ENCODE peak calls at places on chromosomes 2 and 18, in seven cellular contexts. Z, A, B, K, R, X and I are unnamed samples.

GRCh38 chr2:223226264-223226663 is 174.3 kb downstream of the KCNE4 start:
- DNase-seq in R (no peak), X (no peak), K (no peak), A (no peak), Z (no peak), B (no peak), I (no peak)

GRCh38 chr2:230643576-230644291 is 68.9 kb upstream of the CAB39 start:
- DNase-seq in X (peak; percentile 85), B (no peak), Z (peak; percentile 78), R (peak; percentile 61), A (no peak), K (no peak), I (no peak)

GRCh38 chr2:30796723-30797122 is 10.5 kb downstream of the CAPN13 start:
- DNase-seq in K (no peak), A (no peak), Z (no peak), R (no peak), B (no peak), X (no peak), I (no peak)

GRCh38 chr2:225124311-225124832 is 82.1 kb upstream of the DOCK10 start:
- DNase-seq in Z (no peak), R (no peak), X (no peak), K (no peak), A (no peak), B (no peak), I (no peak)

GRCh38 chr18:74249181-74249968 is 42.4 kb downstream of the CYB5A start:
- DNase-seq in Z (no peak), A (no peak), X (no peak), B (peak; percentile 58), K (no peak), R (no peak), I (peak; percentile 42)

GRCh38 chr2:115887209-115887776 is 1444.9 kb downstream of the DPP10 start:
- DNase-seq in K (no peak), R (no peak), A (no peak), X (no peak), Z (no peak), B (no peak), I (no peak)

GRCh38 chr2:11533278-11534077 is at the start of gene GREB1:
- DNase-seq in R (no peak), A (no peak), Z (no peak), X (no peak), K (no peak), B (no peak), I (no peak)

GRCh38 chr18:26803643-26804042 is 61.9 kb downstream of the AQP4 start:
- DNase-seq in A (no peak), Z (no peak), R (no peak), X (no peak), K (no peak), B (no peak), I (no peak)

GRCh38 chr2:42054657-42055430 is 7.0 kb downstream of the PKDCC start:
- DNase-seq in K (no peak), Z (no peak), B (no peak), X (no peak), R (no peak), A (no peak), I (no peak)

GRCh38 chr18:25247725-25248124 is 104.2 kb downstream of the ZNF521 start:
- DNase-seq in X (no peak), A (no peak), Z (no peak), R (no peak), B (peak; percentile 41), K (no peak), I (no peak)

GRCh38 chr2:13578547-13578946 is 861.8 kb downstream of the TRIB2 start:
- DNase-seq in R (no peak), K (no peak), Z (no peak), X (no peak), B (no peak), A (no peak), I (no peak)

GRCh38 chr2:182014284-182014683 is 28.6 kb downstream of the PPP1R1C start:
- DNase-seq in B (no peak), A (no peak), K (no peak), Z (no peak), X (no peak), R (no peak), I (no peak)